ENCODE peak calls at places on chromosomes 16 and 17, in six cellular contexts. L, U, T, Y, D and W are unnamed samples.
A peak's percentile ranks its signal among the peaks of the same experiment; 100 is the strongest.

GRCh38 chr16:987846-988245 is 6.3 kb downstream of the SOX8 start:
- DNase-seq in T (no peak), Y (no peak), D (no peak), U (no peak), L (no peak), W (no peak)

GRCh38 chr17:8288336-8289102 is at the start of gene RANGRF:
- DNase-seq in Y (peak; percentile 82), T (no peak), D (peak; percentile 86), L (peak; percentile 83), U (peak; percentile 94), W (peak; percentile 96)

GRCh38 chr16:77974883-77975282 is 47.5 kb upstream of the CLEC3A start:
- DNase-seq in L (no peak), D (no peak), U (no peak), Y (no peak), T (no peak), W (no peak)

GRCh38 chr17:15213381-15214087 is 51.6 kb downstream of the PMP22 start:
- DNase-seq in T (no peak), Y (peak; percentile 7), D (no peak), L (no peak), U (no peak), W (no peak)

GRCh38 chr16:72905581-72905980 is 142.3 kb downstream of the ZFHX3 start:
- DNase-seq in L (no peak), Y (no peak), D (no peak), U (no peak), T (no peak), W (no peak)

GRCh38 chr17:67629963-67630320 is 87.8 kb upstream of the NOL11 start:
- DNase-seq in Y (peak; percentile 33), D (no peak), U (no peak), L (no peak), T (no peak), W (no peak)

GRCh38 chr17:61088556-61088955 is 311.1 kb upstream of the TBX2 start:
- DNase-seq in L (no peak), Y (no peak), T (no peak), D (no peak), U (no peak), W (no peak)

GRCh38 chr16:48194828-48195566 is 39.2 kb upstream of the ABCC12 start:
- DNase-seq in T (no peak), U (peak; percentile 35), Y (peak; percentile 5), D (peak; percentile 77), L (no peak), W (no peak)

GRCh38 chr17:35879748-35880654 is at the start of gene CCL5:
- DNase-seq in D (no peak), U (no peak), Y (no peak), T (no peak), L (no peak), W (no peak)

GRCh38 chr17:27522028-27522639 is 65.9 kb downstream of the KSR1 start:
- DNase-seq in T (no peak), D (no peak), U (no peak), L (no peak), Y (no peak), W (no peak)
- H3K4me1 ChIP-seq in T (peaks cover 9% of the 10 kb centered on the region), D (no peaks in the 10 kb centered on the region), U (peaks cover 56% of the 10 kb centered on the region), L (peaks cover 12% of the 10 kb centered on the region), Y (peaks cover 6% of the 10 kb centered on the region), W (peaks cover 57% of the 10 kb centered on the region)

DNA sequence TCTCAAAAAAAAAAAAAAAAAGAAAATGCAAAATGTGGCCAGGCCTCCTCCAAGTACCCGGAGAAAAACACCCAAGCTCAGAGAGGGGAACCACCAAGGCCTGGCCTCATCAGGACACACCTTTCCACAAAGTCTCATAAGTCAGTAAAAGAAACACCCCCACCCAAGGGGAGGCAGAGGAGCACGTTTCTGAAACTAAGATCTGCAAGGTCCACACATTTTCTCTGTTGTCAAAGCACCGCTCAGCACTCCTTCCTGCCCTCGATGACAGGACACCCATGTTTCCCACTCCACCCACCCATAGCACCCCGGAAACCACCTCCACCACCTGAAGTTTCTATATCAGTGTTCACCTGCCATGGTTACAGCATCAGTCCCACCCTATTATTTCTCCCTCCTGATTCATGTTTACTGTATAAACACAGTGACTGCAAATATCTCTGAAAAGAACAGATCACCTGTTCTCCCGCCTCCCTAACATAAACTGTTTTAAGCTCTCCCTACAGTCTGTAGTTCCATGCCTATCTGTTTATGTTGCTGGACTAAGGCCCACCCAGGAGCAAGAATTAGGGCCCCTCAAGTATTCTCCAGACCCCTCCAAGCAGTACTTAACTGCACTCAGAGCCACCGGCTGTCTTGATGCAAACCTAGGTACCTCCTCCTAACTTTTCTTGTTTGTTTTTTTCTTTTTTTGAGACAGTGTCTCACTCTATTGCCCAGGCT is 2.0 kb downstream of the CORO7 start:
- DNase-seq in L (no peak), U (peak; percentile 48), Y (no peak), D (no peak), T (no peak), W (no peak)
- TF ChIP-seq POLR2AphosphoS5 in L (no peak), U (no peak), Y (no peak), D (no peak), T (no peak), W (no peak)

DNA sequence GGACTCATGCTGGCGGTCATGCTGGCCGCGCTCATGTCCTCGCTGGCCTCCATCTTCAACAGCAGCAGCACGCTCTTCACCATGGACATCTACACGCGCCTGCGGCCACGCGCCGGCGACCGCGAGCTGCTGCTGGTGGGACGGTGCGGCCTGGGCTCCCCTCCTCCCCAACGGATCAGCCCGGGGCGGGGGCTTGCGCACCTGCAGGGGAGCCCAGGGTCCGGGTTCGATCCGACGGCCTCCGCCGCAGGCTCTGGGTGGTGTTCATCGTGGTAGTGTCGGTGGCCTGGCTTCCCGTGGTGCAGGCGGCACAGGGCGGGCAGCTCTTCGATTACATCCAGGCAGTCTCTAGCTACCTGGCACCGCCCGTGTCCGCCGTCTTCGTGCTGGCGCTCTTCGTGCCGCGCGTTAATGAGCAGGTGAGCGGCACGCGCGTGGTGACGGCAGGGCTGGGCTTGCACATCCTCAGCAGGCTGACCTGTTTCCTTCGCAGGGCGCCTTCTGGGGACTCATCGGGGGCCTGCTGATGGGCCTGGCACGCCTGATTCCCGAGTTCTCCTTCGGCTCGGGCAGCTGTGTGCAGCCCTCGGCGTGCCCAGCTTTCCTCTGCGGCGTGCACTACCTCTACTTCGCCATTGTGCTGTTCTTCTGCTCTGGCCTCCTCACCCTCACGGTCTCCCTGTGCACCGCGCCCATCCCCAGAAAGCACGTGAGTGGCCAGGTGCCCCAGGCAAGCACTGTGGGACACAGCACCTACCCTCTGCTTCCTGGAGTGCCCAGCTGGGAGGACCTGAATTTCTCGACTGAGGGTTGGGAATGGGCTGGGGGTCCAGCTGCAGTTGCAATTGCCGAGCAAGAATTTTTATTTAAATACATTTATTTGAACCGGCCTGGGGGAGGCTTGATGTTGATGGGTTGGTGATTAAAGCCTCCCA is 6.0 kb downstream of the SLC5A2 start:
- DNase-seq in U (no peak), L (no peak), Y (no peak), T (no peak), D (no peak), W (no peak)
- H3K4me3 ChIP-seq in U (peak overlapping the region; percentile 48), L (peak overlapping the region; percentile 64), Y (peak overlapping the region; percentile 5), T (no peak overlapping the region), D (peak overlapping the region; percentile 34), W (peak overlapping the region; percentile 54)

DNA sequence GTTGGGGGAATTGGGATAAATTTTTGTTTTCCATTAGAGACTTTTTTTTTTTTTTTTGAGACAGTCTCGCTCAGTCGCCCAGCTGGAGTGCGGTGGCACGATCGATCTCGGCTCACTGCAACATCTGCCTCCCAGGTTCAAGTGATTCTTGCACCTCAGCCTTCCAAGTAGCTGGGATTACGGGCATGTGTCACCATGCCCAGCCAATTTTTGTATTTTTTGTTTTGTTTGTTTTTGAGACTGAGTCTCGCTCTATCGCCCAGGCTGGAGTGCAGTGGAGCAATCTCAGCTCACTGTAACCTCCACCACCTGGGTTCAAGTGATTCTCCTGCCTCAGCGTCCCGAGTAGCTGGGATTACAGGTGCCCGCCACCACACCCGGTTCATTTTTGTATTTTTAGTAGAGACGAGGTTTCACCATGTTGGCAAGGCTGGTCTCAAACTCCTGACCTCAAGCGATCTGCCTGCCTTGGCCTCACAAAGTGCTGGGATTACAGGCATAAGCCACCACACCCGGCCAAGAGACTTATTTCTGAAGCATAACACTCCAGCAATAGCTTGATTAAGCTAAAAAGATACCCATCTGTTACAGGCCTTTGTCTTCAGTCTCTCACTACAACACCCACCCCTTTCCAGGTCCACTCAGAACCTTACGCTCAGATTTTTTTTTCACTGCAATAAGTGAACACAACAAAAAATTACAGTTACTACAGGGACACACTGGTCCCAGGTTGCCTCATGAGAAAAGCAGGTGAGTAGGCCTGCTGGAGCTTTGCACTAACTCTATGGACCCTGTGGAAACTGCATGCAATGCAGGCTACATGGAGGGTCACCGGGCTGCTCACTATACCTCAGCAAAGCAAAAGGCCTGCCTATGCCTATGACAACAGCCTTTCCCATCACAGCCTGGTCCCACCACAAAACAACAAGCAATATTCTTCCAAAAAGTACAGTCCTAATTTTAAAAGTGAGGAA is 34.6 kb downstream of the KANSL1 start:
- DNase-seq in L (no peak), T (no peak), U (no peak), D (no peak), Y (no peak), W (no peak)
- H3K4me1 ChIP-seq in L (peaks cover 6% of the 10 kb centered on the region), T (peaks cover 40% of the 10 kb centered on the region), U (peaks cover 97% of the 10 kb centered on the region), D (no peaks in the 10 kb centered on the region), Y (peaks cover 49% of the 10 kb centered on the region), W (peaks cover 90% of the 10 kb centered on the region)

GRCh38 chr16:30737794-30738648 is 10.2 kb upstream of the PHKG2 start:
- DNase-seq in L (no peak), U (no peak), T (no peak), D (no peak), Y (no peak), W (peak; percentile 54)

GRCh38 chr16:30738984-30739951 is 9.0 kb upstream of the PHKG2 start:
- DNase-seq in U (no peak), Y (no peak), D (no peak), T (no peak), L (no peak), W (peak; percentile 57)

GRCh38 chr16:30741461-30741914 is 6.7 kb upstream of the PHKG2 start:
- DNase-seq in L (peak; percentile 97), U (peak; percentile 72), Y (peak; percentile 83), T (peak; percentile 67), D (peak; percentile 78), W (peak; percentile 67)

GRCh38 chr16:30743690-30744089 is 4.5 kb upstream of the PHKG2 start:
- DNase-seq in L (no peak), U (no peak), D (no peak), Y (no peak), T (no peak), W (peak; percentile 81)

DNA sequence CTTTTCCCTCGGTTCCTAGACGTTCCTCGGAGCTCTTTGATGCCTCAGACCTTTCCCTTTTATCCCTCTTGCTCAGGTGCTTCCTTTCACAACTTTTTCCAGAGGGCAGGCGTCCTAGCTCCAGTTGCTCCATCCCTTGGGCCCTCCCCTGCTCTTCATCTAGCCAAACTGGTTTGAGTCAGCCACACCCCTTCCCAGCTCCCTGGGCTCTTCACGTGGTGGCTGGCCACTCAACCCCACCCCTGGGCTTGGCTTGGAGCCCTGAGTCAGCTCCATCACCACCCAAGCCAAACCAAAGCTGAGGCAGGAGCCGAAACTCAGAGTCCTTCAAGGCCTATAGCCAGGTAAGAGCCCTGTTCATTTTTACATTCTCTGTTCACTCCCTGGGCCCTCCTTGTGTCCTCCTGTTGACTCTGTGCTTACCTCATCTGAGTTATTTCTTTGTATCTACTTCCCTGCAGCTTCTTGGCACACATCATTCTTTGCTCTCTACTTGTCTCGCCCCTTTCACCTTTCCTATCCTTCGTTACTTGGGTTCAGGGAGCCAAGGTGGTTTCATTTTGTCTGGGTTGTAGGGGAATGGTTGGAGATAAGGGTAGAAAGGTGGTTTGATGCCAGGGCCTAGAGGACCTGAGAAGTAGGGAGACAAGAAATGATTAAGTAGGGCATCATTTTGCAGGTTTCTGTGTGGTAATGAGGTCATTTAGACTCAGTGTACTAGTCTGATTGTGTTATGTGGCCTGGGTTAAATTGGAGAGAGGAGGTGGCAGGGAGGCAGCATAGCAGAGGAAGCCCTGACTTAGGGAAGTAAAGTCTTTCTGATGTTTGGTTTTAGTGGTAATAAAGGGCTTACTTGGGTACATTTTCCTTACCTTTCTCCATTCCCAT is 7.6 kb upstream of the PHKG2 start:
- DNase-seq in Y (peak; percentile 19), T (no peak), U (peak; percentile 95), D (peak; percentile 97), L (peak; percentile 96), W (peak; percentile 92)
- TF ChIP-seq POLR2AphosphoS5 in Y (no peak), T (peak; percentile 9), U (peak; percentile 51), D (peak; percentile 99), L (peak; percentile 48), W (peak; percentile 18)